ENCODE peak calls at places on chromosomes 2 and 18, in ten cellular contexts. D is A549; V is mesothelial cell of epicardium; G is effector CD8-positive, alpha-beta T cell; F is stimulated activated CD8-positive, alpha-beta memory T cell treated with anti-CD3 and anti-CD28 coated beads, Interleukin-2, amount 100 ng/mL, for 48 hours; K is pons; B is fibroblast of pulmonary artery; A is ureter; O is tibial artery; J is ascending aorta. U is an unnamed sample.

GRCh38 chr2:42321452-42322064 is 39.5 kb downstream of the COX7A2L start:
- DNase-seq in A (no peak), K (no peak), G (no peak), F (no peak), J (no peak), B (no peak), D (no peak), O (no peak), V (no peak), U (no peak)

GRCh38 chr2:197312186-197312585 is 1.6 kb upstream of the ANKRD44 start:
- DNase-seq in G (no peak), D (no peak), A (no peak), O (no peak), B (no peak), V (no peak), J (no peak), K (no peak), F (no peak), U (no peak)

GRCh38 chr18:2197945-2198344 is 373.4 kb downstream of the METTL4 start:
- DNase-seq in J (no peak), B (no peak), G (no peak), A (no peak), K (no peak), O (no peak), D (no peak), F (no peak), V (no peak), U (no peak)

GRCh38 chr2:196590286-196590685 is 49.2 kb upstream of the CCDC150 start:
- DNase-seq in F (no peak), J (no peak), V (no peak), A (no peak), B (no peak), G (no peak), D (no peak), K (peak), O (no peak), U (no peak)

GRCh38 chr2:215881582-215881981 is 131.8 kb downstream of the MREG start:
- DNase-seq in D (no peak), V (no peak), K (no peak), A (no peak), J (no peak), O (no peak), B (no peak), G (no peak), F (no peak), U (no peak)

GRCh38 chr18:49876536-49876935 is 63.2 kb upstream of the ACAA2 start:
- DNase-seq in F (no peak), G (no peak), A (no peak), K (no peak), V (no peak), O (no peak), D (no peak), J (peak), B (peak), U (no peak)

GRCh38 chr2:205732314-205732713 is 50.0 kb downstream of the NRP2 start:
- DNase-seq in J (no peak), K (no peak), G (no peak), V (no peak), F (no peak), D (no peak), A (no peak), O (no peak), B (no peak), U (no peak)

GRCh38 chr2:12006841-12007240 is 260.4 kb downstream of the LPIN1 start:
- DNase-seq in J (no peak), D (no peak), V (no peak), B (peak), K (no peak), A (no peak), O (no peak), G (no peak), F (no peak), U (no peak)

GRCh38 chr2:171272039-171272438 is 111.3 kb upstream of the TLK1 start:
- DNase-seq in O (peak), D (peak), V (no peak), J (peak), K (no peak), A (peak), G (no peak), B (peak), F (no peak), U (peak)

GRCh38 chr2:233760043-233760442 is at the start of gene UGT1A1:
- DNase-seq in G (no peak), B (no peak), D (no peak), V (no peak), O (no peak), A (no peak), K (no peak), J (no peak), F (no peak), U (no peak)

GRCh38 chr2:173997779-173998178 is 32.6 kb upstream of the SP3 start:
- DNase-seq in O (no peak), D (no peak), K (no peak), F (no peak), J (no peak), V (no peak), G (no peak), B (peak), A (no peak), U (no peak)

GRCh38 chr18:58528011-58528367 is 100.9 kb downstream of the ALPK2 start:
- DNase-seq in G (no peak), F (no peak), V (no peak), A (no peak), K (no peak), D (no peak), J (no peak), O (no peak), B (peak), U (no peak)

GRCh38 chr2:104444392-104444791 is 409.5 kb upstream of the POU3F3 start:
- DNase-seq in G (no peak), A (no peak), B (no peak), O (no peak), V (no peak), D (no peak), F (no peak), K (no peak), J (no peak), U (no peak)

GRCh38 chr2:203484266-203485112 is 50.6 kb downstream of the RAPH1 start:
- DNase-seq in A (no peak), O (peak), K (peak), D (no peak), G (peak), V (no peak), F (peak), J (no peak), B (peak), U (peak)

GRCh38 chr2:134245340-134245984 is 8.4 kb upstream of the MGAT5 start:
- DNase-seq in O (peak), F (peak), B (peak), V (peak), G (peak), D (peak), A (peak), J (peak), K (peak), U (peak)

GRCh38 chr2:186641807-186642321 is 52.0 kb upstream of the FAM171B start:
- DNase-seq in F (no peak), O (no peak), K (peak), J (no peak), V (no peak), A (peak), B (peak), G (no peak), D (peak), U (no peak)

GRCh38 chr2:107358921-107359320 is 467.8 kb upstream of the RGPD4 start:
- DNase-seq in G (no peak), F (no peak), B (no peak), V (no peak), K (no peak), A (no peak), D (no peak), O (no peak), J (no peak), U (no peak)

GRCh38 chr2:85393836-85394235 is 16.3 kb downstream of the CAPG start:
- DNase-seq in O (no peak), G (no peak), J (no peak), D (no peak), F (no peak), A (no peak), B (no peak), V (no peak), K (no peak), U (no peak)

GRCh38 chr2:134377730-134378129 is 123.9 kb downstream of the MGAT5 start:
- DNase-seq in J (no peak), B (no peak), O (no peak), D (no peak), F (no peak), G (no peak), V (no peak), A (no peak), K (no peak), U (no peak)

GRCh38 chr2:175363719-175364118 is 182.2 kb upstream of the ATP5MC3 start:
- DNase-seq in G (no peak), V (no peak), K (no peak), A (no peak), F (no peak), D (no peak), B (no peak), J (no peak), O (no peak), U (no peak)

GRCh38 chr2:122999823-123000222 is 1025.3 kb upstream of the CNTNAP5 start:
- DNase-seq in B (no peak), F (no peak), G (no peak), J (no peak), V (no peak), D (no peak), K (no peak), O (no peak), A (no peak), U (no peak)

GRCh38 chr2:13550832-13551231 is 834.1 kb downstream of the TRIB2 start:
- DNase-seq in J (no peak), B (no peak), G (no peak), K (no peak), V (no peak), F (no peak), D (no peak), A (no peak), O (no peak), U (no peak)

GRCh38 chr18:24054130-24054529 is 39.6 kb downstream of the TTC39C start:
- DNase-seq in O (no peak), A (no peak), V (no peak), K (peak), G (no peak), D (no peak), J (no peak), F (peak), B (no peak), U (no peak)